ENCODE peak calls at places on chromosome 5, in five cellular contexts. V is progenitor cell of endocrine pancreas, L is AG04449, N is endothelial cell, F is lower leg skin. R is an unnamed sample.

GRCh38 chr5:83107692-83108410 is 30.5 kb downstream of the XRCC4 start:
- DNase-seq in V (no peak), L (no peak), N (no peak), F (no peak), R (no peak)

GRCh38 chr5:31531543-31531887 is 378 bp downstream of the DROSHA start:
- DNase-seq in V (no peak), L (no peak), N (peak; percentile 37), F (no peak), R (peak; percentile 40)

GRCh38 chr5:96978812-96979449 is 43.1 kb downstream of the LNPEP start:
- DNase-seq in V (no peak), L (no peak), N (no peak), F (no peak), R (no peak)

GRCh38 chr5:176542596-176543427 is 5.6 kb upstream of the RNF44 start:
- DNase-seq in V (no peak), L (no peak), N (peak; percentile 40), F (no peak), R (peak; percentile 75)

GRCh38 chr5:76514254-76514653 is 108.9 kb downstream of the F2RL2 start:
- DNase-seq in V (no peak), L (no peak), N (no peak), F (no peak), R (peak; percentile 56)

GRCh38 chr5:163566678-163567077 is 61.3 kb downstream of the MAT2B start:
- DNase-seq in V (no peak), L (no peak), N (no peak), F (no peak), R (no peak)

GRCh38 chr5:176943816-176944215 is 44.7 kb upstream of the HK3 start:
- DNase-seq in V (no peak), L (no peak), N (no peak), F (no peak), R (no peak)

GRCh38 chr5:82359286-82359685 is 81.1 kb upstream of the RPS23 start:
- DNase-seq in V (no peak), L (no peak), N (no peak), F (no peak), R (no peak)

GRCh38 chr5:149172261-149172660 is 31.0 kb downstream of the ABLIM3 start:
- DNase-seq in V (no peak), L (no peak), N (no peak), F (no peak), R (no peak)

GRCh38 chr5:56493751-56494150 is 260.6 kb upstream of the ANKRD55 start:
- DNase-seq in V (no peak), L (no peak), N (no peak), F (no peak), R (no peak)

GRCh38 chr5:127875235-127876021 is 172.2 kb downstream of the CCDC192 start:
- DNase-seq in V (peak; percentile 11), L (no peak), N (peak; percentile 33), F (no peak), R (peak; percentile 87)

GRCh38 chr5:105101597-105101996 is 1539.0 kb upstream of the NUDT12 start:
- DNase-seq in V (no peak), L (no peak), N (no peak), F (no peak), R (no peak)

GRCh38 chr5:54520438-54520846 is 2.9 kb downstream of the SNX18 start:
- DNase-seq in V (no peak), L (no peak), N (no peak), F (peak; percentile 88), R (no peak)

GRCh38 chr5:150120617-150121447 is 34.5 kb upstream of the CSF1R start:
- DNase-seq in V (no peak), L (no peak), N (no peak), F (peak; percentile 79), R (no peak)

GRCh38 chr5:1174122-1174936 is 27.1 kb upstream of the SLC6A19 start:
- DNase-seq in V (peak; percentile 39), L (no peak), N (peak; percentile 74), F (no peak), R (peak; percentile 64)

GRCh38 chr5:1052641-1053390 is 44.2 kb downstream of the NKD2 start:
- DNase-seq in V (no peak), L (no peak), N (no peak), F (no peak), R (no peak)

GRCh38 chr5:126640867-126641266 is 40.1 kb downstream of the PHAX start:
- DNase-seq in V (no peak), L (no peak), N (no peak), F (no peak), R (no peak)

GRCh38 chr5:152462021-152462721 is 57.1 kb upstream of the NMUR2 start:
- DNase-seq in V (no peak), L (no peak), N (no peak), F (no peak), R (no peak)

GRCh38 chr5:74396913-74397606 is 243.5 kb downstream of the ENC1 start:
- DNase-seq in V (no peak), L (no peak), N (no peak), F (no peak), R (no peak)

GRCh38 chr5:171759777-171760176 is 25.8 kb upstream of the SMIM23 start:
- DNase-seq in V (no peak), L (no peak), N (no peak), F (no peak), R (no peak)

GRCh38 chr5:7753596-7753995 is 97.3 kb downstream of the CFAP90 start:
- DNase-seq in V (no peak), L (no peak), N (no peak), F (no peak), R (no peak)

GRCh38 chr5:96896806-96897205 is 20.5 kb downstream of the ERAP2 start:
- DNase-seq in V (no peak), L (no peak), N (no peak), F (no peak), R (no peak)

GRCh38 chr5:56763711-56764466 is 51.5 kb upstream of the MAP3K1 start:
- DNase-seq in V (no peak), L (no peak), N (no peak), F (no peak), R (peak; percentile 51)

GRCh38 chr5:36414869-36415282 is 113.2 kb upstream of the RANBP3L start:
- DNase-seq in V (no peak), L (no peak), N (no peak), F (no peak), R (peak; percentile 51)

GRCh38 chr5:72452515-72453259 is 54.5 kb downstream of the ZNF366 start:
- DNase-seq in V (no peak), L (no peak), N (peak; percentile 43), F (peak; percentile 89), R (peak; percentile 48)

GRCh38 chr5:34716986-34717385 is 60.9 kb downstream of the RAI14 start:
- DNase-seq in V (no peak), L (no peak), N (no peak), F (no peak), R (no peak)

GRCh38 chr5:53041071-53041692 is 52.0 kb downstream of the ITGA2 start:
- DNase-seq in V (no peak), L (no peak), N (no peak), F (no peak), R (no peak)

GRCh38 chr5:86332851-86333250 is 284.9 kb upstream of the COX7C start:
- DNase-seq in V (no peak), L (no peak), N (no peak), F (no peak), R (no peak)

DNA sequence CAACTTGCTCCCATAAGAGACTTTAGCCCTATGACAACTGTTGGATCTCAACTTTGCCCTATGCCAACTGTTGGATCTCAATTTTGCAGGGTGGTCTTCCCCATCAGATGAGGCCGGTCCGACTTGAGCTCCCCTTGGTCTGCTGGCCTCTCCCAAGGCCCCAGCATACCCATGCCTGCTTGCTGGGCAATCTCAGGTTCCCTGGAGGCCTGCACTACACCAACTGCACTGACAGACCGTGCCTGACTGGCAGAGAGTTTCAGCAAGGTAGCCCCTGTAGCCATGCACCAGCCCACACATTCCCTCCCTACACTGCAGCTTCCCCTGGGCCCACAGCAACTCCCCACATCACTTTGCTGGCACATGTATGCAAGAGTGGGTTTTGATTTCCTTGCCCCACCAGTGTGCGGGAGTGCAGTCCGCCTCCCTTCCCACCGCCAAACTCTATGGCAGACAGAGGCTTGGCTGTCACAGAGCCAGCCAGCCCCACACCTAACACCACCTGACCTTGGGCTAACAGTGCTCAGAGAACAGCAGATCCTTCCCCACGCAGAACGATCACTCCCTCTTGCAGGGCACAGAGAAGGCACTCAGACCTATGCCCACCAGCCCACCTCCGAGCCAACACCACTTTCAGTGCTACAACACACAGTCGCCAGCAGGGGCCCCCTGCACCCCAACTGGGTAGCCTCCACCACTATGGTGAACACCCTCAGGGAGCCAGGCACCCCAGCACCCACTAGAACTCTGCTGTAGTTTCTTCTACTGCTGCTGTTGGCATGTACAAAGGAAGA is 279.9 kb upstream of the COX7C start:
- DNase-seq in V (no peak), L (no peak), N (no peak), F (no peak), R (no peak)
- TF ChIP-seq CTCF in V (no peak), L (no peak), N (no peak), F (no peak), R (no peak)

DNA sequence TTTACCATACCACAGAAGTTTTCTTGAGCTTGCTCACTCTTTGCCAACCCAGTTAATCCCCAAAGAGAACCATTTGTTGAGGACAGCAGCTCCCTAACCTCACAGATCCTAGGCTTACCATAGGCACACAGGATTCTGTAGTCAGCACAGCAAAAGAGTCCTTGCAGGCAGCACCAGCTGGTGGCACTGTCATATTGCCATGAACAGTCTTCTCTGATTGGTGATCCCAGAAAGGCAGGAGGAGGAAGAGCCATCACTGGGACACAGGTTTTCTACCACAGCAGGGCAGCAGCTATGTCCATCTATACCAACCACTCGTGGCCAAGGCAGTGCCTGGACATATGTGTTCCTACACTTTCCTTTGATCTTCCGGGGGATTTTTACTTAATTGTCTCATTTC is 297.1 kb upstream of the CD180 start:
- DNase-seq in V (no peak), L (no peak), N (peak; percentile 27), F (no peak), R (peak; percentile 64)
- TF ChIP-seq CTCF in V (no peak), L (peak; percentile 24), N (no peak), F (no peak), R (peak; percentile 62)

GRCh38 chr5:172770675-172771438 is at the start of gene DUSP1:
- DNase-seq in V (peak; percentile 98), L (peak; percentile 79), N (peak; percentile 99), F (peak; percentile 100), R (peak; percentile 98)
- TF ChIP-seq CTCF in V (peak; percentile 68), L (peak; percentile 69), N (peak; percentile 57), F (no peak), R (peak; percentile 53)

GRCh38 chr5:43110606-43111170 is 10.0 kb upstream of the ZNF131 start:
- DNase-seq in V (no peak), L (no peak), N (peak; percentile 18), F (no peak), R (peak; percentile 72)
- TF ChIP-seq CTCF in V (peak; percentile 51), L (peak; percentile 17), N (peak; percentile 52), F (no peak), R (peak; percentile 71)

GRCh38 chr5:4081466-4081865 is 485.8 kb downstream of the IRX1 start:
- DNase-seq in V (no peak), L (no peak), N (no peak), F (peak; percentile 15), R (no peak)
- TF ChIP-seq CTCF in V (no peak), L (no peak), N (no peak), F (no peak), R (no peak)

GRCh38 chr5:61362796-61363364 is 30.8 kb downstream of the ZSWIM6 start:
- DNase-seq in V (no peak), L (no peak), N (no peak), F (no peak), R (no peak)
- TF ChIP-seq CTCF in V (peak; percentile 43), L (peak; percentile 31), N (no peak), F (no peak), R (peak; percentile 24)

R was measured in Caco-2.